ENCODE peak calls at places on chromosomes 1 and 21, in four cellular contexts. A is psoas muscle; G is effector memory CD4-positive, alpha-beta T cell; I is cardiac muscle cell. P is an unnamed sample.
A peak's percentile ranks its signal among the peaks of the same experiment; 100 is the strongest.

GRCh38 chr1:37932759-37933158 is 14.1 kb downstream of the INPP5B start:
- DNase-seq in I (no peak), G (no peak), A (no peak), P (no peak)

GRCh38 chr1:144101397-144102050 is 129.7 kb upstream of the FAM72C start:
- DNase-seq in G (no peak), I (peak; percentile 0), A (peak; percentile 30), P (peak; percentile 26)

GRCh38 chr1:151061012-151061401 is 810 bp downstream of the MLLT11 start:
- DNase-seq in I (no peak), A (no peak), G (no peak), P (no peak)

GRCh38 chr1:48671578-48671977 is 105.1 kb downstream of the BEND5 start:
- DNase-seq in A (no peak), G (no peak), I (no peak), P (no peak)

GRCh38 chr1:95067069-95067468 is 5.7 kb downstream of the ALG14 start:
- DNase-seq in G (no peak), I (no peak), A (no peak), P (no peak)

GRCh38 chr1:44810101-44810761 is 1.9 kb downstream of the BTBD19 start:
- DNase-seq in I (no peak), A (peak; percentile 70), G (peak; percentile 31), P (no peak)

GRCh38 chr1:53547321-53547720 is 88.1 kb downstream of the DMRTB1 start:
- DNase-seq in A (no peak), I (no peak), G (no peak), P (peak; percentile 6)

GRCh38 chr1:85168884-85169283 is 31.9 kb downstream of the SYDE2 start:
- DNase-seq in I (no peak), G (no peak), A (no peak), P (no peak)

GRCh38 chr1:201538618-201539551 is at the start of gene NAV1:
- DNase-seq in I (peak; percentile 81), A (peak; percentile 82), G (no peak), P (no peak)

DNA sequence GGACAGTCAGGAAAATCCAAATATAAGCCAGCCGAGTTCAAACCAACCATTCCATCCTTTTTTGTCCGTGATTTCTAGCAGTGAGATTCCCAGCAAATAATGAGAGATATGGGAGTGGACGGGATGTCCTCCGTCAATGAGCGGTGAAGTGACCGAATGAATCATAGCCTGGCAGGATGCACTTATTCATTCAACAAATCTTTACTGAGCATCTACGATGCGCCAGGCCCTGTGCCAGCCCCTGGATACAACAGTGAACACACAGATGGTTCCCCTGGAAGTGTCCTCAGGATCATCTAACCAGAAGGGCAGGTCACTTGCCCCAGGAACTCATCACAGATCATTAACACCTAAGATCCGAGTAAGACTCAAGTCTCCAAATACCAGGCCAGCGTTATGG is 8.2 kb upstream of the PLEKHA6 start:
- DNase-seq in G (no peak), A (no peak), I (no peak), P (no peak)
- H3K27me3 ChIP-seq in G (no peaks in the 10 kb centered on the region), A (peaks cover 4% of the 10 kb centered on the region), I (peaks cover 21% of the 10 kb centered on the region), P (no peaks in the 10 kb centered on the region)

DNA sequence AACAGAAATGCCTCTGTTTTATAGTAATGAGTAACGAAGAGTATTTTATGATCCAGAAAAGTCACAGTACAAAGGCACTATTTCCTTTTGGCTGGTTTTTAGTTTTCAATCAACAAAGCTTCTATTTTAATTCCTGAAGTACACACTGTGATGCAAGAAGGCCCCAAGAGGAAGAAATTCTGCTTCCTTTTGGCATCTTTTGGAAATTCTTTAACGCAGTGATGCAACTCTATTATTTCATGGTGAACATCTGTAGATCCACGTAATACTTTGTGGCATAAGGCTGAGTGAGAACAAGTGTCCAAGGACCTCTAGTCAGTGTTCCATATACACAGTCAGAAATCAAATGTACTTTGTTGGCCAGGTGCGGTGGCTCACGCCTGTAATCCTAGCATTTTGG is 137.5 kb downstream of the TGFB2 start:
- DNase-seq in A (no peak), G (no peak), I (no peak), P (no peak)
- H3K27ac ChIP-seq in A (no peak overlapping the region), G (no peak overlapping the region), I (no peak overlapping the region), P (peak overlapping the region; percentile 40)

DNA sequence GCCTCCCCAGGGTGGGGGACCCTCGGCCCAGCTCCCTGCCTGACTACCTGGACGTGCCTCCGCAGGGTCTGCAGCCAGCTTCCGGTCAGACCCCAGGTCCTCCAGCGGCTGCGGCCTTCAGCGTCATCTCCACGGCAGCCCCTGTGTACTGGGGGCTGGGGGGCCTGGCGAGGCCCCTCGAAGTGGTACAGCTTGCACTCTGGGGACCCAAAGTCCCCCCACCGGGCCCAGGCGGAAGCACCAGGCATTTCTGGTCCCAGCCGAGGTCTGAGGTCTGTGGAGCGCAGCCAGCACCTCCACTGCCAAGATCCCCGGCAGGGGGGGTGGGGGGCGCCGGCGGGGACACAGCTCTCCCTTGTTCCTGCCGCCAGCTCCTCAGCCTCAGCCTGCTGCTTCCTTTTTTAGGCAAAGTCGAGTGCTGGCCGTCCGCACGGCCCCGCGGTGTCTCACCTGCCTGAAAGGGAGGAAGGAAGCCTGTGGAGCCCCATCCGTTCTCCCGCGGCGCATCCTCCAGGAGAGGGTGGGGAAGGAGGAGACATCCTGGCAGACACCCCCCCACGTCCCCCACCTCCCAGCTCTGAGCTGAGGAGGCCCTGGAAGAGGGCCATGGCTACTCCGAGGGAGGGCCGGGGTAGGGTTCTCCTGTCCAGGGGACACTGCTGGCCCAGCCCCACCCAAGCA is 1.2 kb upstream of the VWA1 start:
- DNase-seq in G (no peak), I (peak; percentile 52), A (no peak), P (no peak)
- H3K4me1 ChIP-seq in G (peaks cover 9% of the 10 kb centered on the region), I (peaks cover 50% of the 10 kb centered on the region), A (peaks cover 23% of the 10 kb centered on the region), P (peaks cover 64% of the 10 kb centered on the region)

DNA sequence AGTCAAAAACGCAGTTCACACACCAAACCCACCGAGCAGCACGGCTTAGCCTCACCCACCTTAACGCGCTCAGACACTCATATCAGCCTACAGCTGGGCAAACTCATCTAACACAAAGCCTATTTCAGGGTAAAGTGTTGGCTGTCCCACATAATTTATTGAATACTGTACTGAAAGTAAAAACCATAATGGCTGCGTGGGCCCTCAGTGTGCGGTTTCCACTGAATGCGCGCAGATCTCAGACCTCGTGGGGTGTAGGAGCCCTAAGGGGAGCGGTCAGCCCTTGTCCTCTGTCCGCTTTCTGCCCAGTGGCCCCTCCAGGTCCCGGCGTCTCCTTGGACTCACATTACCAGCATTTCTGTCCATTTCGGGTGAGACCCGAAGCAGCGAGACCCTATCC is 157.6 kb upstream of the ARHGEF16 start:
- DNase-seq in A (no peak), I (no peak), G (no peak), P (no peak)
- H3K27me3 ChIP-seq in A (peaks cover 24% of the 10 kb centered on the region), I (no peaks in the 10 kb centered on the region), G (no peaks in the 10 kb centered on the region), P (peaks cover 16% of the 10 kb centered on the region)

DNA sequence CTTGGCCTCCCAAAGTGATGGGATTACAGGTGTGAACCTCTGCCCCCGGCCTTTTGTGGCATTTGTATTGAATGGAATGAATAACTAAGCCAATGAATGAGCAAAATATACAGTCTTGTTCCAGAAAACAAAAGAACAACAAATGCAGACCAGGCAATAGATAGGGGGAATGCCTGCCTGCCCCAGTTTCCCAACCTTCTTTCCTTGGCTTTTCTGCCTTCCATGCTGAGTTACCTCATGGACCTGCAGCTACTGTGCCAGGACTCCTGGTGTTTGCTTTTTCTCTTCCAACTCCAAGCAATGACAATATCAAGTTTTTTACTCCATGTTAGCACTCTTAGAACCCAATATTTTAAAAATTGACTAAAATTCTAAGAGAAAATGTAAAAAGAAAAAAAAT is 58.6 kb upstream of the BACH1 start:
- DNase-seq in I (no peak), G (no peak), A (no peak), P (no peak)
- H3K27ac ChIP-seq in I (no peak overlapping the region), G (no peak overlapping the region), A (no peak overlapping the region), P (no peak overlapping the region)

GRCh38 chr21:43355925-43356289 is 71.0 kb downstream of the SIK1 start:
- DNase-seq in I (peak; percentile 59), G (no peak), A (no peak), P (no peak)

GRCh38 chr21:43354666-43355065 is 72.3 kb downstream of the SIK1 start:
- DNase-seq in A (no peak), G (no peak), I (no peak), P (no peak)

GRCh38 chr21:43354016-43354420 is 72.9 kb downstream of the SIK1 start:
- DNase-seq in G (no peak), A (no peak), I (no peak), P (no peak)

GRCh38 chr21:43353282-43354010 is 73.5 kb downstream of the SIK1 start:
- DNase-seq in G (no peak), A (no peak), I (no peak), P (no peak)

GRCh38 chr21:43355196-43355924 is 71.6 kb downstream of the SIK1 start:
- DNase-seq in G (no peak), A (no peak), I (no peak), P (no peak)
- H3K4me1 ChIP-seq in G (no peaks in the 10 kb centered on the region), A (no peaks in the 10 kb centered on the region), I (peaks cover 5% of the 10 kb centered on the region), P (no peaks in the 10 kb centered on the region)

GRCh38 chr1:160637065-160637464 is 9.8 kb downstream of the SLAMF1 start:
- DNase-seq in G (no peak), A (no peak), I (no peak), P (no peak)

GRCh38 chr1:160638540-160638857 is 8.3 kb downstream of the SLAMF1 start:
- DNase-seq in A (no peak), G (no peak), I (no peak), P (no peak)

GRCh38 chr1:160636547-160636946 is 10.3 kb downstream of the SLAMF1 start:
- DNase-seq in G (no peak), I (no peak), A (no peak), P (no peak)

GRCh38 chr1:160638926-160639325 is 7.9 kb downstream of the SLAMF1 start:
- DNase-seq in I (no peak), G (no peak), A (no peak), P (no peak)

DNA sequence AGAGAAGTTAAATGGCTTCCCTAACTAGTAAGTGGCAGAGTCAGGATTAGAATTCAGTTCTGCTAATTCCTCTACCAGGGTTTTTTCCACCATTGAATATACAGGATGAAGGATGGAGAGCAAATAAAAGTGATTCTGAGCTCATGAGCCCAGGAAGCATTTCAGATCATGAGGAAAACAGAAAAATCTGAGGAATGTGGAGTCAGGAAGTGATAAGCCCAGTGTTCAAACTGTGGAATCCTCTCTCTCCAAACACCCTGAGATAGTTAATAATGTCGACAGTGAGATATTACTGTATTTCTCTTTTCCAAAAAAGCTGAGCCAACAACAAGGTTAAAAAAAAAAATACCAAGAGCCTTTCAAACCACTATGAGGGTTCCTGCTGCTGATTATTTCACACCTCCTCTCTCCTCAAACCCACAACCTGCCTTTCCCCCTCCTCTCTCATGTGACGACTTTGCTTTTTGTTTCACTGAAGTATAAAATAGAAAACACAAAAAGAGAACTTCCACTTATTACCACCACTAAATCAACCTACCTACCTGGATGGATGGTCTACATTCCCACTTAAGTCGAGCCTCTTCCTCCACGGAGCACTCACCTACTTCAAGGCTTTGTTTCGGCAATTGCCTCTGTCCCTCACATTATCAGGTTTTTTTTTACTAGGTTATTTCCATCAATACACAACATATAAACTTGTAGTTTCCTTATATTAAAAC is 8.9 kb downstream of the SLAMF1 start:
- DNase-seq in G (peak; percentile 52), I (no peak), A (no peak), P (no peak)
- H3K27me3 ChIP-seq in G (no peaks in the 10 kb centered on the region), I (no peaks in the 10 kb centered on the region), A (no peaks in the 10 kb centered on the region), P (no peaks in the 10 kb centered on the region)

P was measured in gastrocnemius medialis.